ENCODE peak calls at places on chromosomes 1 and 21, in nine cellular contexts. F is HTR-8/SVneo, D is lung, U is fibroblast of the conjunctiva, Q is stomach, W is endodermal cell, E is dorsolateral prefrontal cortex, A is memory B cell, T is fibroblast of villous mesenchyme. L is an unnamed sample.

GRCh38 chr1:47944561-47944960 is 52.6 kb downstream of the TRABD2B start:
- DNase-seq in D (no peak), F (no peak), E (no peak), A (no peak), Q (no peak), T (no peak), U (no peak), W (no peak), L (no peak)

GRCh38 chr1:203475012-203475981 is at the start of gene PRELP:
- DNase-seq in E (no peak), T (peak), U (no peak), Q (peak), F (peak), W (peak), A (no peak), D (no peak), L (peak)

GRCh38 chr1:180953791-180954721 is 41.4 kb downstream of the KIAA1614 start:
- DNase-seq in U (peak), T (peak), F (no peak), A (peak), D (peak), Q (peak), W (no peak), E (peak), L (no peak)

GRCh38 chr1:222620566-222620965 is 2.7 kb downstream of the MIA3 start:
- DNase-seq in U (no peak), A (no peak), E (no peak), T (no peak), Q (no peak), W (no peak), D (no peak), F (no peak), L (no peak)

GRCh38 chr21:46551636-46552241 is 53.1 kb downstream of the S100B start:
- DNase-seq in E (no peak), U (no peak), D (peak), F (no peak), W (peak), Q (peak), A (no peak), T (no peak), L (no peak)

GRCh38 chr1:87108228-87108627 is 193.8 kb downstream of the HS2ST1 start:
- DNase-seq in D (no peak), U (no peak), Q (no peak), T (no peak), F (no peak), E (no peak), A (no peak), W (no peak), L (no peak)

GRCh38 chr1:205775717-205776056 is 405 bp upstream of the RAB29 start:
- DNase-seq in T (peak), D (no peak), E (no peak), W (no peak), U (peak), F (peak), A (no peak), Q (no peak), L (no peak)

GRCh38 chr1:66464802-66465201 is 69.2 kb upstream of the SGIP1 start:
- DNase-seq in A (no peak), W (no peak), Q (no peak), D (no peak), U (peak), E (no peak), T (peak), F (peak), L (no peak)

GRCh38 chr21:43270800-43271261 is 102.0 kb downstream of the CRYAA start:
- DNase-seq in A (no peak), E (peak), Q (no peak), F (no peak), W (no peak), T (no peak), D (no peak), U (no peak), L (no peak)

GRCh38 chr1:31944205-31945089 is 6.3 kb upstream of the PTP4A2 start:
- DNase-seq in Q (peak), D (peak), U (peak), T (peak), W (peak), A (peak), E (peak), F (peak), L (no peak)

GRCh38 chr1:150409504-150410362 is 45.8 kb downstream of the RPRD2 start:
- DNase-seq in Q (no peak), T (no peak), W (no peak), D (peak), U (no peak), E (no peak), F (no peak), A (no peak), L (no peak)

GRCh38 chr1:42258218-42258617 is 76.8 kb downstream of the FOXJ3 start:
- DNase-seq in A (no peak), U (no peak), Q (no peak), D (no peak), E (no peak), T (no peak), F (no peak), W (no peak), L (no peak)

GRCh38 chr21:45818904-45819285 is 162.7 kb upstream of the COL6A1 start:
- DNase-seq in U (peak), W (no peak), F (peak), A (no peak), T (peak), Q (no peak), E (no peak), D (no peak), L (no peak)

GRCh38 chr1:226121049-226121586 is 58.6 kb downstream of the H3-3A start:
- DNase-seq in U (no peak), T (no peak), Q (no peak), E (no peak), F (no peak), D (no peak), W (no peak), A (no peak), L (no peak)

GRCh38 chr1:218592688-218593087 is 247.6 kb downstream of the TGFB2 start:
- DNase-seq in F (no peak), U (no peak), T (peak), Q (no peak), W (no peak), A (no peak), D (no peak), E (no peak), L (no peak)

GRCh38 chr1:113389356-113389952 is 861 bp upstream of the MAGI3 start:
- DNase-seq in F (no peak), D (no peak), E (no peak), Q (no peak), A (no peak), T (no peak), W (no peak), U (no peak), L (peak)

GRCh38 chr21:46124926-46125845 is 27.3 kb downstream of the COL6A2 start:
- DNase-seq in D (no peak), Q (peak), A (no peak), E (peak), W (peak), T (no peak), U (no peak), F (no peak), L (no peak)

GRCh38 chr1:110130989-110131388 is 18.7 kb downstream of the UBL4B start:
- DNase-seq in U (no peak), F (no peak), Q (no peak), A (no peak), E (no peak), D (no peak), W (no peak), T (no peak), L (peak)

GRCh38 chr1:59013276-59013927 is 229.6 kb upstream of the JUN start:
- DNase-seq in E (no peak), U (no peak), T (peak), W (peak), D (no peak), A (no peak), F (no peak), Q (peak), L (no peak)

GRCh38 chr1:32612189-32612881 is 38.0 kb downstream of the ZBTB8OS start:
- DNase-seq in U (peak), T (peak), E (peak), F (peak), Q (peak), D (peak), W (peak), A (peak), L (peak)

GRCh38 chr1:179177182-179177581 is 52.3 kb downstream of the ABL2 start:
- DNase-seq in T (peak), U (no peak), W (no peak), D (no peak), F (no peak), Q (no peak), E (no peak), A (no peak), L (no peak)

GRCh38 chr1:150528997-150529396 is 13.4 kb downstream of the FALEC start:
- DNase-seq in E (no peak), F (no peak), T (peak), D (no peak), U (peak), W (no peak), Q (no peak), A (no peak), L (no peak)

GRCh38 chr1:205949753-205950152 is 6.5 kb upstream of the SLC26A9 start:
- DNase-seq in F (no peak), D (no peak), E (no peak), U (no peak), A (no peak), T (no peak), W (no peak), Q (no peak), L (no peak)

GRCh38 chr21:45019076-45019886 is 55.1 kb upstream of the ADARB1 start:
- DNase-seq in E (no peak), F (no peak), D (no peak), T (no peak), A (no peak), W (no peak), Q (no peak), U (no peak), L (no peak)

GRCh38 chr1:68104155-68104554 is 53.7 kb upstream of the DIRAS3 start:
- DNase-seq in E (no peak), W (no peak), D (no peak), F (no peak), A (no peak), Q (no peak), U (no peak), T (peak), L (no peak)

GRCh38 chr1:109298666-109299086 is 8.1 kb downstream of the MYBPHL start:
- DNase-seq in D (no peak), F (peak), U (no peak), A (no peak), T (peak), E (peak), Q (no peak), W (no peak), L (no peak)

GRCh38 chr1:54046671-54047383 is 6.2 kb downstream of the TMEM59 start:
- DNase-seq in F (no peak), T (no peak), U (no peak), E (no peak), A (no peak), D (no peak), W (no peak), Q (no peak), L (no peak)

GRCh38 chr1:201295861-201296260 is 12.6 kb downstream of the PKP1 start:
- DNase-seq in F (peak), T (peak), U (peak), D (no peak), Q (no peak), A (no peak), E (no peak), W (no peak), L (no peak)

GRCh38 chr1:109850827-109851226 is 59.8 kb upstream of the CSF1 start:
- DNase-seq in D (no peak), T (no peak), F (no peak), W (no peak), U (no peak), Q (no peak), E (no peak), A (no peak), L (no peak)

GRCh38 chr1:12625276-12625675 is 7.3 kb upstream of the DHRS3 start:
- DNase-seq in E (no peak), W (no peak), D (no peak), U (no peak), Q (no peak), T (no peak), A (no peak), F (no peak), L (no peak)